ENCODE peak calls at places on chromosomes 16 and 17, in five cellular contexts. C is adrenal gland; Y is CD8-positive, alpha-beta memory T cell; W is brain microvascular endothelial cell; Q is SK-N-SH. H is an unnamed sample.
A peak's percentile ranks its signal among the peaks of the same experiment; 100 is the strongest.

GRCh38 chr17:8740486-8740885 is 4.2 kb downstream of the CCDC42 start:
- DNase-seq in C (no peak), Y (peak; percentile 52), W (no peak), Q (no peak), H (no peak)

GRCh38 chr16:72934661-72935403 is 113.1 kb downstream of the ZFHX3 start:
- DNase-seq in C (no peak), Y (no peak), W (no peak), Q (no peak), H (no peak)

GRCh38 chr16:51146256-51146924 is 4.7 kb downstream of the SALL1 start:
- DNase-seq in C (no peak), Y (no peak), W (no peak), Q (peak; percentile 24), H (no peak)

GRCh38 chr16:73122604-73123386 is 74.9 kb upstream of the ZFHX3 start:
- DNase-seq in C (peak; percentile 39), Y (peak; percentile 9), W (peak; percentile 31), Q (no peak), H (no peak)

GRCh38 chr16:87076950-87077749 is 240.0 kb downstream of the C16orf95 start:
- DNase-seq in C (peak; percentile 69), Y (no peak), W (peak; percentile 32), Q (peak; percentile 38), H (no peak)

GRCh38 chr16:56547120-56547948 is 17.5 kb upstream of the MT4 start:
- DNase-seq in C (no peak), Y (no peak), W (peak; percentile 26), Q (peak; percentile 20), H (peak; percentile 25)

GRCh38 chr16:2159052-2159838 is 3.7 kb downstream of the TRAF7 start:
- DNase-seq in C (no peak), Y (no peak), W (peak; percentile 75), Q (no peak), H (no peak)

GRCh38 chr17:4497101-4497824 is 1.4 kb upstream of the SPNS2 start:
- DNase-seq in C (peak; percentile 37), Y (no peak), W (no peak), Q (no peak), H (peak; percentile 90)

GRCh38 chr17:63774982-63775290 is 966 bp downstream of the DDX42 start:
- DNase-seq in C (no peak), Y (no peak), W (no peak), Q (no peak), H (no peak)

GRCh38 chr16:84832488-84833141 is 12.8 kb downstream of the CRISPLD2 start:
- DNase-seq in C (peak; percentile 71), Y (no peak), W (peak; percentile 99), Q (no peak), H (no peak)

GRCh38 chr16:58196898-58197313 is 1.0 kb downstream of the CSNK2A2 start:
- DNase-seq in C (no peak), Y (no peak), W (no peak), Q (peak; percentile 30), H (no peak)

GRCh38 chr16:1164975-1165374 is 12.1 kb downstream of the CACNA1H start:
- DNase-seq in C (no peak), Y (no peak), W (no peak), Q (no peak), H (no peak)

GRCh38 chr17:43552229-43552837 is 6.2 kb upstream of the ETV4 start:
- DNase-seq in C (no peak), Y (no peak), W (no peak), Q (no peak), H (no peak)

GRCh38 chr17:51006601-51007000 is 114.1 kb downstream of the SPAG9 start:
- DNase-seq in C (no peak), Y (no peak), W (peak; percentile 43), Q (no peak), H (no peak)

GRCh38 chr16:55341681-55342080 is 17.7 kb downstream of the IRX6 start:
- DNase-seq in C (no peak), Y (no peak), W (no peak), Q (no peak), H (no peak)

GRCh38 chr17:33049781-33050414 is 58.3 kb downstream of the SPACA3 start:
- DNase-seq in C (peak; percentile 73), Y (no peak), W (peak; percentile 44), Q (peak; percentile 61), H (no peak)
- H3K27me3 ChIP-seq in C (peaks cover 3% of the 10 kb centered on the region), Y (no peaks in the 10 kb centered on the region), W (no peaks in the 10 kb centered on the region), Q (no peaks in the 10 kb centered on the region), H (no peaks in the 10 kb centered on the region)

DNA sequence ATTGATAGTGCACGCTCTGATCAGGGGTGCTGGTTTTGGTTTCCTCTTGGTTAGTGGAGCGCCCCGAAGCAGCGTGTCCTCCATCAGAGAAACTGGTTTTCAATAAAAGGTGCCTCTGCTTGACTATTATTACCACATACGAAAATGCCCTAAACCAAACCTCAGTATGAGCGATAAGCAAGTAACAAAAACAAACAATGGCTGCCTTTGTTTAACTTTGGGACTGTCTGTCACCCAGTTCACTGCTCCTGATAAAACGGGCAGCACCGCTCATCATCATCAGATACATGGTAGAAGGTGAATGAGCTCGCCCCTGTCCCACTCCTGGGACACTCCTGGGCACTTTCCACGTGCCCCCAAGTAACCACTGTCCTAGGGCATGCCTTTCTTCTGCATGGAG is 24.0 kb downstream of the DUSP14 start:
- DNase-seq in C (no peak), Y (no peak), W (no peak), Q (no peak), H (no peak)
- H3K36me3 ChIP-seq in C (peaks cover 38% of the 10 kb centered on the region), Y (peaks cover 23% of the 10 kb centered on the region), W (peaks cover 35% of the 10 kb centered on the region), Q (peaks cover 51% of the 10 kb centered on the region), H (peaks cover 4% of the 10 kb centered on the region)

GRCh38 chr17:1435326-1435725 is 20.7 kb downstream of the CRK start:
- DNase-seq in C (no peak), Y (no peak), W (no peak), Q (no peak), H (no peak)
- H3K27me3 ChIP-seq in C (no peaks in the 10 kb centered on the region), Y (no peaks in the 10 kb centered on the region), W (no peaks in the 10 kb centered on the region), Q (no peaks in the 10 kb centered on the region), H (no peaks in the 10 kb centered on the region)

GRCh38 chr16:89697161-89697615 is 4.3 kb downstream of the SPATA2L start:
- DNase-seq in C (peak; percentile 47), Y (no peak), W (no peak), Q (peak; percentile 50), H (no peak)

GRCh38 chr16:89697616-89698331 is 3.7 kb downstream of the SPATA2L start:
- DNase-seq in C (no peak), Y (no peak), W (no peak), Q (peak; percentile 29), H (no peak)

GRCh38 chr16:89695875-89696597 is 5.5 kb downstream of the SPATA2L start:
- DNase-seq in C (no peak), Y (no peak), W (no peak), Q (peak; percentile 28), H (no peak)

GRCh38 chr16:89695086-89695874 is 6.2 kb downstream of the SPATA2L start:
- DNase-seq in C (no peak), Y (no peak), W (no peak), Q (peak; percentile 29), H (no peak)

DNA sequence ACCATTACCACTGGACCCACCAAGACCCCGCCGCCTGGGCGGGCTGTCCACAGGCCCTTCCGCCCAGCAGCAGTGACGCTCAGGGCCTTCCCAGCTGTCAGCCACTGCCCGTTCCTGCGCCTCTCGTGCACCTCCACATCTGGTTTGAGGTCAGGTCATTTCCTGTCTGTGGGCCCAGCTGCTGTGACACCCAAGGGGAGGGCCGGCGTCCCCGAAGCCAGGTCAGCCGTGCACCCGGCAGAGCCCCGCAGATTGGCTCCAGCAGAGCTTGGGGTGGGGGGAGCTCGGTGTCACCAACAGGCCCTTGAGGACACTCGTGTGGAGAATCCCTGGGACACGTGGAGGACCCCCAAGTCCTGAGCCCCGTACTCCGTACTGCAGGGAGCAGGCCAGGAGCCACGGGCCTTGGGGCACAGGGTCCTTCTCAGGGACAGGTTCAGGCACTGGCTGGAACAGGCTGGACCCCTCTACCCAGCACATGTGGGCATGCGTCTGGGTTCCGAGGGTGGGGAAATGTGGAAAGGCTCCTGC is 4.8 kb downstream of the SPATA2L start:
- DNase-seq in C (no peak), Y (peak; percentile 50), W (no peak), Q (peak; percentile 33), H (no peak)
- H3K36me3 ChIP-seq in C (peaks cover 50% of the 10 kb centered on the region), Y (peaks cover 5% of the 10 kb centered on the region), W (peaks cover 36% of the 10 kb centered on the region), Q (peaks cover 7% of the 10 kb centered on the region), H (no peaks in the 10 kb centered on the region)

GRCh38 chr17:79137791-79138190 is 63.2 kb downstream of the ENGASE start:
- DNase-seq in C (no peak), Y (no peak), W (no peak), Q (peak; percentile 68), H (no peak)

GRCh38 chr17:79137015-79137770 is 62.6 kb downstream of the ENGASE start:
- DNase-seq in C (no peak), Y (no peak), W (no peak), Q (no peak), H (no peak)

GRCh38 chr17:79135628-79136405 is 61.2 kb downstream of the ENGASE start:
- DNase-seq in C (no peak), Y (no peak), W (no peak), Q (no peak), H (no peak)

GRCh38 chr17:79135011-79135410 is 60.4 kb downstream of the ENGASE start:
- DNase-seq in C (no peak), Y (no peak), W (no peak), Q (no peak), H (no peak)

GRCh38 chr17:79136596-79136995 is 62.0 kb downstream of the ENGASE start:
- DNase-seq in C (no peak), Y (no peak), W (no peak), Q (peak; percentile 80), H (no peak)
- H3K27me3 ChIP-seq in C (peaks cover 11% of the 10 kb centered on the region), Y (no peaks in the 10 kb centered on the region), W (peaks cover 1% of the 10 kb centered on the region), Q (peaks cover 48% of the 10 kb centered on the region), H (peaks cover 69% of the 10 kb centered on the region)

DNA sequence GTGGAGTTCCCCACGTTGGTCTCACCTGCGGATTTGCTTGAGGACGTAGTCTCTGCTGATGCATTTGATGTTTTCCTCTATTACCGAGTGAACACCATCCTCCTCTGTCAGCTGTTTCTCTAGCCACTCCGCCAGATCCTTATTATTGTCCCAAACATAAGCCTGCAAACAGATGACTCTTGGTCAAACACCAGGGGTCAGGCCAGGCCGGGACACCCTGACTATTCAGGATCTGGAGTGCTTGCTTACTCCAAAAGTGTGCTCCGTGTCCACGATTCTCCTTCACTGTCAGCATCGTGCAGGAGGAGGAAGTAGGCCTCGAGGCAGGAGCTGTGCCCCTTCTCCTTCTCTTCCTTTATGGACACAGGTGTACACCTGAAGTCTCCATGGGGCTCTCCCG is 140.2 kb downstream of the AATF start:
- DNase-seq in C (no peak), Y (no peak), W (no peak), Q (peak; percentile 50), H (no peak)
- H3K36me3 ChIP-seq in C (peaks cover 24% of the 10 kb centered on the region), Y (no peaks in the 10 kb centered on the region), W (peaks cover 28% of the 10 kb centered on the region), Q (peaks cover 3% of the 10 kb centered on the region), H (no peaks in the 10 kb centered on the region)

GRCh38 chr17:5870231-5870953 is 199.8 kb upstream of the WSCD1 start:
- DNase-seq in C (no peak), Y (no peak), W (no peak), Q (no peak), H (no peak)
- H3K27me3 ChIP-seq in C (peaks cover 3% of the 10 kb centered on the region), Y (no peaks in the 10 kb centered on the region), W (no peaks in the 10 kb centered on the region), Q (peaks cover 42% of the 10 kb centered on the region), H (no peaks in the 10 kb centered on the region)

H was measured in kidney epithelial cell.